ENCODE peak calls at places on chromosomes 4 and X, in seven cellular contexts. X, A, Q, C, F, S and M are unnamed samples.

GRCh38 chr4:8759987-8760386 is 111.7 kb downstream of the HMX1 start:
- DNase-seq in X (no peak), A (no peak), Q (no peak), C (no peak), F (no peak), S (no peak), M (no peak)

GRCh38 chr4:140568507-140569306 is at the start of gene UCP1:
- DNase-seq in X (no peak), A (no peak), Q (no peak), C (no peak), F (peak), S (no peak), M (peak)

GRCh38 chrX:153684447-153685178 is 3.1 kb upstream of the SLC6A8 start:
- DNase-seq in X (no peak), A (no peak), Q (no peak), C (no peak), F (no peak), S (no peak), M (peak)

GRCh38 chr4:125847518-125847917 is 532.8 kb downstream of the FAT4 start:
- DNase-seq in X (no peak), A (no peak), Q (no peak), C (no peak), F (no peak), S (no peak), M (no peak)

GRCh38 chr4:8278009-8278395 is 8.4 kb downstream of the HTRA3 start:
- DNase-seq in X (no peak), A (no peak), Q (no peak), C (no peak), F (no peak), S (no peak), M (no peak)

GRCh38 chr4:184453402-184454160 is 20.8 kb downstream of the IRF2 start:
- DNase-seq in X (peak), A (no peak), Q (peak), C (peak), F (peak), S (peak), M (no peak)

GRCh38 chr4:78468272-78468671 is 83.3 kb upstream of the ANXA3 start:
- DNase-seq in X (no peak), A (no peak), Q (no peak), C (no peak), F (no peak), S (no peak), M (no peak)

GRCh38 chr4:89939994-89940393 is 45.3 kb downstream of the MMRN1 start:
- DNase-seq in X (peak), A (no peak), Q (no peak), C (no peak), F (no peak), S (no peak), M (no peak)

GRCh38 chr4:113602829-113603228 is 158.7 kb downstream of the CAMK2D start:
- DNase-seq in X (no peak), A (no peak), Q (no peak), C (no peak), F (no peak), S (no peak), M (no peak)

GRCh38 chr4:99447079-99447478 is 11.9 kb upstream of the ADH7 start:
- DNase-seq in X (peak), A (peak), Q (peak), C (no peak), F (no peak), S (peak), M (no peak)

GRCh38 chr4:56130609-56131150 is 181.9 kb downstream of the CEP135 start:
- DNase-seq in X (no peak), A (no peak), Q (no peak), C (no peak), F (no peak), S (no peak), M (no peak)

GRCh38 chr4:12852338-12853307 is 631.5 kb downstream of the RAB28 start:
- DNase-seq in X (peak), A (peak), Q (no peak), C (no peak), F (peak), S (peak), M (peak)

GRCh38 chr4:176063718-176064117 is 1.9 kb upstream of the WDR17 start:
- DNase-seq in X (no peak), A (no peak), Q (no peak), C (no peak), F (no peak), S (peak), M (no peak)

GRCh38 chr4:75672461-75673026 is 667 bp downstream of the G3BP2 start:
- DNase-seq in X (peak), A (peak), Q (peak), C (peak), F (peak), S (peak), M (peak)

GRCh38 chr4:57661707-57662106 is 551.5 kb upstream of the IGFBP7 start:
- DNase-seq in X (no peak), A (no peak), Q (no peak), C (no peak), F (no peak), S (no peak), M (no peak)

GRCh38 chrX:131649741-131650140 is 105.9 kb downstream of the OR13H1 start:
- DNase-seq in X (no peak), A (no peak), Q (no peak), C (no peak), F (no peak), S (no peak), M (no peak)